ENCODE peak calls at places on chromosome X, in four cellular contexts. One of them, this sample, is unnamed.

GRCh38 chrX:102129473-102129872 is 4.0 kb downstream of the TCEAL2 start:
- DNase-seq in cardiac muscle cell: no peak
- DNase-seq in IMR-90: peak
- DNase-seq in heart right ventricle: no peak
- DNase-seq in this sample: peak

GRCh38 chrX:81120936-81121351 is 80.8 kb downstream of the HMGN5 start:
- DNase-seq in cardiac muscle cell: peak
- DNase-seq in IMR-90: peak
- DNase-seq in heart right ventricle: peak
- DNase-seq in this sample: peak

GRCh38 chrX:109873576-109873975 is 129.3 kb upstream of the TMEM164 start:
- DNase-seq in cardiac muscle cell: no peak
- DNase-seq in IMR-90: no peak
- DNase-seq in heart right ventricle: no peak
- DNase-seq in this sample: no peak

GRCh38 chrX:44218465-44218864 is 125.0 kb downstream of the EFHC2 start:
- DNase-seq in cardiac muscle cell: no peak
- DNase-seq in IMR-90: no peak
- DNase-seq in heart right ventricle: no peak
- DNase-seq in this sample: no peak

GRCh38 chrX:56113785-56114436 is 118.2 kb upstream of the KLF8 start:
- DNase-seq in cardiac muscle cell: no peak
- DNase-seq in IMR-90: no peak
- DNase-seq in heart right ventricle: no peak
- DNase-seq in this sample: no peak

GRCh38 chrX:10833299-10834169 is 213.1 kb upstream of the MID1 start:
- DNase-seq in cardiac muscle cell: peak
- DNase-seq in IMR-90: no peak
- DNase-seq in heart right ventricle: peak
- DNase-seq in this sample: peak

GRCh38 chrX:17737707-17738001 is 361 bp downstream of the SCML1 start:
- DNase-seq in cardiac muscle cell: no peak
- DNase-seq in IMR-90: no peak
- DNase-seq in heart right ventricle: no peak
- DNase-seq in this sample: no peak

GRCh38 chrX:34884693-34885277 is 57.8 kb upstream of the FAM47B start:
- DNase-seq in cardiac muscle cell: no peak
- DNase-seq in IMR-90: peak
- DNase-seq in heart right ventricle: no peak
- DNase-seq in this sample: peak

GRCh38 chrX:124347242-124347641 is 879 bp downstream of the SH2D1A start:
- DNase-seq in cardiac muscle cell: no peak
- DNase-seq in IMR-90: no peak
- DNase-seq in heart right ventricle: no peak
- DNase-seq in this sample: no peak

DNA sequence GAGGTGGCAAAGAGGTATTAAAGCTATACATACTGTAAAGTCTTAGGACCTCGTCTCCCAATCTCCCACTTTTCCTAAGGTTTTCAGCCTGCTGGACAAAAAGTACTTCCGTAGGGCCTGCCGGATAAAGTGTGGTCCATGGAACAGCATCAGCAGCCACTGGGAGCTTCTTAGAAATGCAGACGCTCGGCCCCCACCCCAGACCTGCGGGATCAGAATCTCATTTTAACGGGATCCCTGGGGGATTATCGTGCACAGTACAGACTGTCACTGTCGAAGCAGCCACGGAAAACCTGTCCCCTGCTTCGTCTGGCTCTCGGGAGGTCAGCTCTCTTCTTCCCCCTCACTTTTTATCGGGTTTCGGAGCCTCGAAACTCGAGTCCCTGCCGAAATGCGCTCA is 802 bp downstream of the ADGRG2 start:
- DNase-seq in cardiac muscle cell: no peak
- DNase-seq in IMR-90: no peak
- DNase-seq in heart right ventricle: no peak
- DNase-seq in this sample: no peak
- H3K4me3 ChIP-seq in cardiac muscle cell: peak
- H3K4me3 ChIP-seq in IMR-90: no peak
- H3K4me3 ChIP-seq in heart right ventricle: peak
- H3K4me3 ChIP-seq in this sample: no peak

GRCh38 chrX:107718156-107718621 is 57.4 kb downstream of the TSC22D3 start:
- DNase-seq in cardiac muscle cell: peak
- DNase-seq in IMR-90: peak
- DNase-seq in heart right ventricle: peak
- DNase-seq in this sample: no peak

GRCh38 chrX:107716045-107716684 is 59.4 kb downstream of the TSC22D3 start:
- DNase-seq in cardiac muscle cell: peak
- DNase-seq in IMR-90: peak
- DNase-seq in heart right ventricle: no peak
- DNase-seq in this sample: no peak

GRCh38 chrX:107715331-107716044 is 60.1 kb downstream of the TSC22D3 start:
- DNase-seq in cardiac muscle cell: no peak
- DNase-seq in IMR-90: peak
- DNase-seq in heart right ventricle: no peak
- DNase-seq in this sample: peak

GRCh38 chrX:107714196-107714811 is 61.3 kb downstream of the TSC22D3 start:
- DNase-seq in cardiac muscle cell: no peak
- DNase-seq in IMR-90: no peak
- DNase-seq in heart right ventricle: no peak
- DNase-seq in this sample: no peak

DNA sequence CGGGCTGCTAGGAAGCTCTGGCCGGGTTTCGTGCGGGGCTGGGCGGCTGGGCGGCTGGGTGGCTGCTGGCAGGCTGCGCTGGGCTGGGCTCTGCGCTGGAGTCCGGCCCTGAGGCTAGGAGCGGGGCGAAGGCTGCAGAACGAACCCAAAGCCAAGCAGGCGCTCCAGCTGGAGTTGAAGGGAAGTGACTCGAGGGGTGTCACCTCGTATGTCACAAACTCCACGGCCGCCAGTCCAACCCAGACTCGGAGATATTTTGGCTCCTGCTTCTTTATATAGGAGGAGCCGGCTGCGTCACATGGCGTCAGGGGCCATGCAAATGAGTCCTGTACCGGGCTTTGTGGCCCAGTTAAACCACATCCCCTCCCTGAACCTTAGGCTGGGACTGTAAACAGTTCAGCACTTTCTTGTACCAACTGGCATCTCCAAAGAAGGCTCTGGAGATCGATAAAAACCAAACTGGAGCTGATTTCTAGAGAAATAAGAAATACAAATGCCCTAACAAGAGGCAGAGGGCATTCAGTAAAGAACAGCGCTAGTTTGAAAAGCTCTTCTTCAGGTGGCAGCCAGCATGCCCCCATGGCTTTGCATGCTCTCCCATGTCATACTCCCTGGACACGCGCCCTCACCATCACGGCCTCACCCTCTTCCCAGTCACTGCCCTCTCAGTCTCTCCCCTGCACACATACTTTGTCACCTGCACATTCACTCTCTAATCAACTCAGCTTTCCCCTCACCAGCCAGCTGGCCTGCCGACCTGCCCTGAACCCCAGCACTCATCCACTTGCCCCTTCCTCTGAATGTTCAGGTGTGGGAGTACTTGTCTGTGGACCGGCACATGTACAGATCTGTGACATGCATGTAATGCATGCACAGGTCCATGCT is 58.5 kb downstream of the TSC22D3 start:
- DNase-seq in cardiac muscle cell: peak
- DNase-seq in IMR-90: peak
- DNase-seq in heart right ventricle: peak
- DNase-seq in this sample: peak
- TF ChIP-seq CTCF in cardiac muscle cell: no peak
- TF ChIP-seq CTCF in IMR-90: no peak
- TF ChIP-seq CTCF in heart right ventricle: no peak
- TF ChIP-seq CTCF in this sample: no peak

GRCh38 chrX:119677654-119677981 is 15.3 kb downstream of the SEPTIN6 start:
- DNase-seq in cardiac muscle cell: no peak
- DNase-seq in IMR-90: no peak
- DNase-seq in heart right ventricle: no peak
- DNase-seq in this sample: no peak
- H3K4me3 ChIP-seq in cardiac muscle cell: no peak
- H3K4me3 ChIP-seq in IMR-90: no peak
- H3K4me3 ChIP-seq in heart right ventricle: no peak
- H3K4me3 ChIP-seq in this sample: no peak

GRCh38 chrX:47230136-47230868 is 2.5 kb upstream of the USP11 start:
- DNase-seq in cardiac muscle cell: no peak
- DNase-seq in IMR-90: no peak
- DNase-seq in heart right ventricle: no peak
- DNase-seq in this sample: no peak
- TF ChIP-seq CTCF in cardiac muscle cell: no peak
- TF ChIP-seq CTCF in IMR-90: no peak
- TF ChIP-seq CTCF in heart right ventricle: no peak
- TF ChIP-seq CTCF in this sample: no peak

DNA sequence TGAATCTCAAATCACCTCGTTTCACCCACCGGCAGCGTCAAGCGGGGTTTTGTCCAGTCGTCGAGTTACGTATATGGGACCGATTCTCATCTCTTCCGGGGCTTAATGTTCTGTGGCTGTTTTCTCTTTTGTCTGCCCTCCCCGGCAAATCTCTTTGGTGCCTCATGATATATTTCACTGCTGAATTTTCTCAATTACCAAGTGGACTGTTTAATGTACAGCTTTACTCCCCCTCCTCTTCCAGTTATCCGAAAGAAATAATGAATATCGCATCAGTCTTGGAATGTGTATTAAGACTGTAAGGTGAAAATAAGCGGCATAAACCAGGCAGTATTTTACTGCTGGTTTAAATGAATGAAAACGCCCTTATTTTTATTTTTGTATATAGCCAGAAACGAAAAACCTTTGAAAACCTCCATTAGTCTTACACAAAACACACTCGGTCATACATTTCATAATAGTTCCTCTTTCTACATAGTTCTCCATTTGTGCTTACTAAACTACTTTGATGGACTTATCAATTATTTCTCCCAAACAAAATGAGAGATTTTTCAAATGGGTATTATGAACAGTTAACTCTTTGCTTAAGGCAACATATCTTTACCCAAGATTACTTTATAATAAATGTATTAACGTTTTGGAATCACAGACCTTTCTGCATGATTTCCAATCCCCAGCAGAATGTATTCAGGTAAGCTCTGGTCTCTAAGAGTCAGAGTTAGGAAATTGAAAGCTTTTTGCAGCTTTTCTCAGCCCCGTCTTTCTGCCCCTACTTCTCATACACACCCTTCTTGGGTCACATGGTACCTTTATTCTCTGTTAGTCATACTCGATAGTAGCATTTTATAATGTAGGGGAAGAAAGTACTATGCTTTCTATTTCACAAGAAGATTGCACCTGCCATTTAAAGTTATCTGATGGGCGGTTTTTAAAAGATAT is 969 bp downstream of the RP2 start:
- DNase-seq in cardiac muscle cell: no peak
- DNase-seq in IMR-90: peak
- DNase-seq in heart right ventricle: no peak
- DNase-seq in this sample: no peak
- H3K4me3 ChIP-seq in cardiac muscle cell: peak
- H3K4me3 ChIP-seq in IMR-90: peak
- H3K4me3 ChIP-seq in heart right ventricle: peak
- H3K4me3 ChIP-seq in this sample: peak

DNA sequence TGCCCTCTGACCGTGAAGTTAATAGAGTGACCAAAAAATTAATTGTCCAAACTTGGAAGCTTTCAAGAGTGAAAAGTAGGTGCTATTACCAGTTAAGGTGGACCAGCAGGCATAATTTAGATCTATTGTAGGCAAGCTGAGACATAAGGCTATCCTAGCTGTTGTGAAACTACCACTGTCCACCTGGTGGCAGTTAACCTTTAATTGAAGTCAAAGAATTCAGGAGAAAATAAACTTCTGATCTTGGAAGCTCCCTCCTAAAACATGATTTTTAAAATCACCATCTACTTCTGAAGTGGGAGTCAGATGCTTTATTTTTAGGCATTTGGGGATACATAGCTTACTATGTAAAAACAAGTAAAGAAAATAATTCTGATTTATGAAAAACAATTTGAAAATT is 636.3 kb upstream of the HTR2C start:
- DNase-seq in cardiac muscle cell: peak
- DNase-seq in IMR-90: no peak
- DNase-seq in heart right ventricle: no peak
- DNase-seq in this sample: no peak
- TF ChIP-seq CTCF in cardiac muscle cell: no peak
- TF ChIP-seq CTCF in IMR-90: no peak
- TF ChIP-seq CTCF in heart right ventricle: no peak
- TF ChIP-seq CTCF in this sample: no peak

DNA sequence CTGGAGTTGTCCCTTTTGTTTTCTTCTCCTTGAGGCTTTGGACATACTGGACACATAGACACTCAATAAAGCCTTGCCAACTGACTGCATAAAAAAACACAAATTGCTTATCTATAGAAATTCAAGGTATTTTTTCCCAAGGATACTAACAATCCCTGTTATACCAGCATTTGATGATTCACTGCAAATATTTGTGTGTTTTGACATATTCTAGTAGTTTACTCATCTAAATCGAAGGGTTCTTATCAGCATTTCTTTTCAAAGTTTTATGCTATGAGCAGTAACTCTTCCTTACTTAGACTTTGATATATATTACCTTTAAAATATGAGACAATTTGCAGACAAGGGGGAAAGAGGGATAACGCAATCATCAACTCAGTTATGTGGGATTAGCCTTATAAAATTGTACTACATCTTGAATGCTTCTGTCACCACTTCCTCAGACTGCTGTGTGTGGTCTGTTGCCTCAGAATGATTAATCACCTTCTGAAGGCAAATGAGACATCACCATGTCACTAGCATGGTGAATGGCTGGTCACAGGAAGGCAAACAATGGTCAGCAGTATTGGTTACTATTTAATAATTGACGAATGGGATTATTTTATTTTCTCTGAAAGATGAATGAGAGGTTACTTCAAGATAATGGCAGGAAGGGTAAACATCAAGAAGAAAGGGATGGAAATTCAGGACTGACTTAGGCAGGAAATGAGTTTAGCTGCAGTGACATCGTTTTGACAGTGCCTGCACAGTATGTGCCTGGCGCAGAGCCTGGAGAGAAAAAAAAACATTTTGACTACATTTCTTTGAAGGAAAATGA is 544.3 kb upstream of the CNKSR2 start:
- DNase-seq in cardiac muscle cell: no peak
- DNase-seq in IMR-90: no peak
- DNase-seq in heart right ventricle: no peak
- DNase-seq in this sample: peak
- H3K4me3 ChIP-seq in cardiac muscle cell: no peak
- H3K4me3 ChIP-seq in IMR-90: no peak
- H3K4me3 ChIP-seq in heart right ventricle: no peak
- H3K4me3 ChIP-seq in this sample: no peak